ENCODE peak calls at places on chromosomes 2 and 18, in ten cellular contexts. One of them, this sample, is unnamed.

GRCh38 chr18:8661754-8662573 is 43.4 kb upstream of the MTCL1 start:
- DNase-seq in SJSA1: no peak
- DNase-seq in HCT116: no peak
- DNase-seq in A549: peak; percentile 14
- DNase-seq in MM.1S: peak; percentile 44
- DNase-seq in GM23338: peak; percentile 94
- DNase-seq in thyroid gland: no peak
- DNase-seq in heart right ventricle: no peak
- DNase-seq in Peyer's patch: no peak
- DNase-seq in brain microvascular endothelial cell: peak; percentile 48
- DNase-seq in this sample: no peak

GRCh38 chr2:169221745-169222369 is 140.5 kb downstream of the LRP2 start:
- DNase-seq in thyroid gland: no peak
- DNase-seq in GM23338: peak; percentile 71
- DNase-seq in brain microvascular endothelial cell: no peak
- DNase-seq in HCT116: peak; percentile 24
- DNase-seq in Peyer's patch: no peak
- DNase-seq in MM.1S: peak; percentile 30
- DNase-seq in heart right ventricle: no peak
- DNase-seq in SJSA1: no peak
- DNase-seq in A549: peak; percentile 21
- DNase-seq in this sample: no peak

GRCh38 chr2:169584005-169584877 is at the start of gene PPIG:
- DNase-seq in thyroid gland: peak; percentile 90
- DNase-seq in HCT116: peak; percentile 88
- DNase-seq in SJSA1: peak; percentile 90
- DNase-seq in MM.1S: peak; percentile 94
- DNase-seq in GM23338: peak; percentile 97
- DNase-seq in heart right ventricle: peak; percentile 91
- DNase-seq in brain microvascular endothelial cell: peak; percentile 84
- DNase-seq in A549: peak; percentile 95
- DNase-seq in Peyer's patch: peak; percentile 93
- DNase-seq in this sample: peak; percentile 85

GRCh38 chr2:172931256-172931894 is 144.3 kb upstream of the MAP3K20 start:
- DNase-seq in A549: peak; percentile 38
- DNase-seq in SJSA1: peak; percentile 49
- DNase-seq in GM23338: peak; percentile 64
- DNase-seq in Peyer's patch: no peak
- DNase-seq in MM.1S: no peak
- DNase-seq in HCT116: no peak
- DNase-seq in thyroid gland: no peak
- DNase-seq in brain microvascular endothelial cell: peak; percentile 54
- DNase-seq in heart right ventricle: peak; percentile 41
- DNase-seq in this sample: no peak

GRCh38 chr18:43919565-43919964 is 642.3 kb upstream of the SYT4 start:
- DNase-seq in GM23338: no peak
- DNase-seq in HCT116: no peak
- DNase-seq in Peyer's patch: no peak
- DNase-seq in MM.1S: no peak
- DNase-seq in heart right ventricle: no peak
- DNase-seq in SJSA1: no peak
- DNase-seq in A549: no peak
- DNase-seq in thyroid gland: no peak
- DNase-seq in brain microvascular endothelial cell: peak; percentile 16
- DNase-seq in this sample: no peak

GRCh38 chr2:207881902-207882301 is 112.2 kb upstream of the FZD5 start:
- DNase-seq in SJSA1: no peak
- DNase-seq in A549: no peak
- DNase-seq in MM.1S: no peak
- DNase-seq in GM23338: no peak
- DNase-seq in heart right ventricle: no peak
- DNase-seq in brain microvascular endothelial cell: no peak
- DNase-seq in HCT116: no peak
- DNase-seq in Peyer's patch: no peak
- DNase-seq in thyroid gland: no peak
- DNase-seq in this sample: no peak

GRCh38 chr2:89763581-89764485 is 1072.4 kb downstream of the RPIA start:
- DNase-seq in MM.1S: no peak
- DNase-seq in thyroid gland: no peak
- DNase-seq in SJSA1: peak; percentile 54
- DNase-seq in brain microvascular endothelial cell: no peak
- DNase-seq in heart right ventricle: no peak
- DNase-seq in GM23338: no peak
- DNase-seq in HCT116: no peak
- DNase-seq in A549: no peak
- DNase-seq in Peyer's patch: no peak
- DNase-seq in this sample: no peak

GRCh38 chr2:178074123-178075005 is 1.8 kb upstream of the PDE11A start:
- DNase-seq in brain microvascular endothelial cell: peak; percentile 11
- DNase-seq in heart right ventricle: no peak
- DNase-seq in A549: peak; percentile 4
- DNase-seq in GM23338: no peak
- DNase-seq in SJSA1: no peak
- DNase-seq in HCT116: no peak
- DNase-seq in Peyer's patch: no peak
- DNase-seq in MM.1S: no peak
- DNase-seq in thyroid gland: no peak
- DNase-seq in this sample: no peak

GRCh38 chr18:13112982-13113381 is 105.6 kb upstream of the LDLRAD4 start:
- DNase-seq in A549: peak; percentile 54
- DNase-seq in HCT116: peak; percentile 2
- DNase-seq in Peyer's patch: no peak
- DNase-seq in heart right ventricle: peak; percentile 80
- DNase-seq in thyroid gland: peak; percentile 65
- DNase-seq in SJSA1: no peak
- DNase-seq in MM.1S: no peak
- DNase-seq in GM23338: peak; percentile 85
- DNase-seq in brain microvascular endothelial cell: peak; percentile 58
- DNase-seq in this sample: peak; percentile 56

GRCh38 chr2:203360833-203361430 is 32.7 kb downstream of the ABI2 start:
- DNase-seq in heart right ventricle: peak; percentile 20
- DNase-seq in GM23338: peak; percentile 28
- DNase-seq in HCT116: no peak
- DNase-seq in A549: no peak
- DNase-seq in thyroid gland: no peak
- DNase-seq in brain microvascular endothelial cell: no peak
- DNase-seq in SJSA1: no peak
- DNase-seq in Peyer's patch: no peak
- DNase-seq in MM.1S: peak; percentile 22
- DNase-seq in this sample: no peak

GRCh38 chr18:48657446-48658120 is 118.8 kb downstream of the CTIF start:
- DNase-seq in HCT116: no peak
- DNase-seq in thyroid gland: no peak
- DNase-seq in MM.1S: no peak
- DNase-seq in A549: no peak
- DNase-seq in Peyer's patch: no peak
- DNase-seq in SJSA1: no peak
- DNase-seq in brain microvascular endothelial cell: peak; percentile 69
- DNase-seq in GM23338: no peak
- DNase-seq in heart right ventricle: no peak
- DNase-seq in this sample: no peak

GRCh38 chr18:57027190-57027708 is 119.6 kb upstream of the BOD1L2 start:
- DNase-seq in SJSA1: no peak
- DNase-seq in MM.1S: no peak
- DNase-seq in heart right ventricle: no peak
- DNase-seq in thyroid gland: no peak
- DNase-seq in A549: no peak
- DNase-seq in brain microvascular endothelial cell: no peak
- DNase-seq in HCT116: no peak
- DNase-seq in GM23338: no peak
- DNase-seq in Peyer's patch: no peak
- DNase-seq in this sample: no peak

GRCh38 chr2:127398239-127398590 is 10.4 kb upstream of the MAP3K2 start:
- DNase-seq in MM.1S: no peak
- DNase-seq in A549: peak; percentile 84
- DNase-seq in brain microvascular endothelial cell: peak; percentile 96
- DNase-seq in thyroid gland: peak; percentile 95
- DNase-seq in Peyer's patch: peak; percentile 39
- DNase-seq in GM23338: no peak
- DNase-seq in heart right ventricle: peak; percentile 85
- DNase-seq in HCT116: peak; percentile 81
- DNase-seq in SJSA1: peak; percentile 96
- DNase-seq in this sample: peak; percentile 37

GRCh38 chr2:161250864-161251436 is 57.3 kb upstream of the PSMD14 start:
- DNase-seq in thyroid gland: no peak
- DNase-seq in GM23338: peak; percentile 93
- DNase-seq in A549: peak; percentile 73
- DNase-seq in MM.1S: peak; percentile 66
- DNase-seq in brain microvascular endothelial cell: peak; percentile 27
- DNase-seq in heart right ventricle: no peak
- DNase-seq in HCT116: peak; percentile 69
- DNase-seq in Peyer's patch: no peak
- DNase-seq in SJSA1: no peak
- DNase-seq in this sample: no peak

GRCh38 chr18:24876266-24876665 is 415.8 kb downstream of the HRH4 start:
- DNase-seq in thyroid gland: no peak
- DNase-seq in heart right ventricle: no peak
- DNase-seq in HCT116: no peak
- DNase-seq in brain microvascular endothelial cell: no peak
- DNase-seq in MM.1S: no peak
- DNase-seq in GM23338: no peak
- DNase-seq in Peyer's patch: no peak
- DNase-seq in SJSA1: no peak
- DNase-seq in A549: no peak
- DNase-seq in this sample: no peak

GRCh38 chr2:231228223-231228622 is 29.8 kb downstream of the ARMC9 start:
- DNase-seq in brain microvascular endothelial cell: no peak
- DNase-seq in Peyer's patch: peak; percentile 82
- DNase-seq in heart right ventricle: no peak
- DNase-seq in thyroid gland: peak; percentile 71
- DNase-seq in SJSA1: no peak
- DNase-seq in A549: no peak
- DNase-seq in HCT116: no peak
- DNase-seq in GM23338: no peak
- DNase-seq in MM.1S: no peak
- DNase-seq in this sample: no peak
- H3K27ac ChIP-seq in brain microvascular endothelial cell: no peak overlapping the region
- H3K27ac ChIP-seq in Peyer's patch: peak overlapping the region; percentile 40
- H3K27ac ChIP-seq in heart right ventricle: no peak overlapping the region
- H3K27ac ChIP-seq in thyroid gland: no peak overlapping the region
- H3K27ac ChIP-seq in SJSA1: no peak overlapping the region
- H3K27ac ChIP-seq in A549: no peak overlapping the region
- H3K27ac ChIP-seq in HCT116: no peak overlapping the region
- H3K27ac ChIP-seq in GM23338: peak overlapping the region; percentile 51
- H3K27ac ChIP-seq in MM.1S: no peak overlapping the region
- H3K27ac ChIP-seq in this sample: no peak overlapping the region

DNA sequence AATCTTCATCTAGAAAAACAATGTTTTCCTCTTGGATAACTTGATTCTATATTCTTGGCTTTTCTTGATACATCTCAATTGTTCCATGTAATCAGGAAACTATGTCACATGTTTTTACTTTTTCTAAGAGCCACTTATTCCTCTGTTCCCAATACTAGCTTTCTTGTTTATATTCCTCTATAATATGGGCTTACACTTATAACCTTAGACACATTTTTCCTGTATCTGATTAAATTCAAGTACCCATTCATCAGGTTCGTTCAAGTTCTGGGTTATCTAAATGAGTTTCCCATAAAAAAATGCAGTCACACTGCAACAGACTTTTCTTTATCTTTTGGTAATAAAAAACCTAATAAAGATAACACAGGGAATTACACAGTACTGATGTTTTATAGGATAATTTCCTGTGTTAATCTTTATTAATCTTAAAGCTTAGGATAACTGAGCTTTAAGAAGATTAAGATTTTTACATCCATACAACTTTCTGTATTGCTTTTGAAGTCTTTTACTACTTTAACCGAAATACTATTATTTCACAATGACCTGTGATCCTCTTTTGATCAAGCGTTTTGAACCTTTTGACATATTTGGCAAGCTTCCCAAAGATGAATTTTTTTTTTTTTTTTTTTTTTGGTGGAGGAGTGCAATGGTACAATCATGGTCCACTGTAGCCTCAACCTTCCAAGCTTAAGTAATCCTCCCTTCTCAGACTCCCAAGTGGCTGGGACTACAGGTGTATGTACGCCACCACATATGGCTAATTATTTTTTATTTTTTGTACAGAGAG is 44.3 kb upstream of the C2orf66 start:
- DNase-seq in heart right ventricle: no peak
- DNase-seq in A549: no peak
- DNase-seq in SJSA1: no peak
- DNase-seq in brain microvascular endothelial cell: no peak
- DNase-seq in Peyer's patch: no peak
- DNase-seq in MM.1S: no peak
- DNase-seq in thyroid gland: no peak
- DNase-seq in GM23338: no peak
- DNase-seq in HCT116: no peak
- DNase-seq in this sample: no peak
- H3K27ac ChIP-seq in heart right ventricle: no peak overlapping the region
- H3K27ac ChIP-seq in A549: no peak overlapping the region
- H3K27ac ChIP-seq in SJSA1: no peak overlapping the region
- H3K27ac ChIP-seq in brain microvascular endothelial cell: no peak overlapping the region
- H3K27ac ChIP-seq in Peyer's patch: no peak overlapping the region
- H3K27ac ChIP-seq in MM.1S: no peak overlapping the region
- H3K27ac ChIP-seq in thyroid gland: no peak overlapping the region
- H3K27ac ChIP-seq in GM23338: no peak overlapping the region
- H3K27ac ChIP-seq in HCT116: no peak overlapping the region
- H3K27ac ChIP-seq in this sample: no peak overlapping the region

GRCh38 chr2:222448806-222449205 is 24.5 kb downstream of the SGPP2 start:
- DNase-seq in brain microvascular endothelial cell: no peak
- DNase-seq in GM23338: no peak
- DNase-seq in heart right ventricle: peak; percentile 47
- DNase-seq in Peyer's patch: no peak
- DNase-seq in thyroid gland: no peak
- DNase-seq in SJSA1: no peak
- DNase-seq in A549: no peak
- DNase-seq in MM.1S: no peak
- DNase-seq in HCT116: no peak
- DNase-seq in this sample: no peak
- H3K27ac ChIP-seq in brain microvascular endothelial cell: no peak overlapping the region
- H3K27ac ChIP-seq in GM23338: no peak overlapping the region
- H3K27ac ChIP-seq in heart right ventricle: peak overlapping the region; percentile 50
- H3K27ac ChIP-seq in Peyer's patch: no peak overlapping the region
- H3K27ac ChIP-seq in thyroid gland: no peak overlapping the region
- H3K27ac ChIP-seq in SJSA1: no peak overlapping the region
- H3K27ac ChIP-seq in A549: no peak overlapping the region
- H3K27ac ChIP-seq in MM.1S: no peak overlapping the region
- H3K27ac ChIP-seq in HCT116: no peak overlapping the region
- H3K27ac ChIP-seq in this sample: no peak overlapping the region

GRCh38 chr2:144606756-144607498 is 87.0 kb upstream of the ZEB2 start:
- DNase-seq in heart right ventricle: no peak
- DNase-seq in SJSA1: no peak
- DNase-seq in HCT116: no peak
- DNase-seq in MM.1S: no peak
- DNase-seq in thyroid gland: no peak
- DNase-seq in A549: no peak
- DNase-seq in brain microvascular endothelial cell: no peak
- DNase-seq in Peyer's patch: no peak
- DNase-seq in GM23338: no peak
- DNase-seq in this sample: no peak

GRCh38 chr2:144605232-144605631 is 85.3 kb upstream of the ZEB2 start:
- DNase-seq in thyroid gland: no peak
- DNase-seq in heart right ventricle: no peak
- DNase-seq in MM.1S: peak; percentile 6
- DNase-seq in HCT116: no peak
- DNase-seq in Peyer's patch: no peak
- DNase-seq in brain microvascular endothelial cell: no peak
- DNase-seq in A549: no peak
- DNase-seq in SJSA1: no peak
- DNase-seq in GM23338: no peak
- DNase-seq in this sample: no peak

GRCh38 chr2:144603334-144603733 is 83.4 kb upstream of the ZEB2 start:
- DNase-seq in brain microvascular endothelial cell: no peak
- DNase-seq in GM23338: no peak
- DNase-seq in thyroid gland: no peak
- DNase-seq in Peyer's patch: no peak
- DNase-seq in heart right ventricle: no peak
- DNase-seq in SJSA1: no peak
- DNase-seq in A549: no peak
- DNase-seq in MM.1S: no peak
- DNase-seq in HCT116: no peak
- DNase-seq in this sample: no peak

GRCh38 chr2:144607899-144608477 is 88.1 kb upstream of the ZEB2 start:
- DNase-seq in brain microvascular endothelial cell: peak; percentile 51
- DNase-seq in GM23338: no peak
- DNase-seq in A549: no peak
- DNase-seq in heart right ventricle: peak; percentile 25
- DNase-seq in SJSA1: no peak
- DNase-seq in Peyer's patch: peak; percentile 23
- DNase-seq in HCT116: no peak
- DNase-seq in thyroid gland: no peak
- DNase-seq in MM.1S: peak; percentile 12
- DNase-seq in this sample: peak; percentile 14
- H3K27ac ChIP-seq in brain microvascular endothelial cell: no peak overlapping the region
- H3K27ac ChIP-seq in GM23338: no peak overlapping the region
- H3K27ac ChIP-seq in A549: no peak overlapping the region
- H3K27ac ChIP-seq in heart right ventricle: peak overlapping the region; percentile 91
- H3K27ac ChIP-seq in SJSA1: no peak overlapping the region
- H3K27ac ChIP-seq in Peyer's patch: no peak overlapping the region
- H3K27ac ChIP-seq in HCT116: no peak overlapping the region
- H3K27ac ChIP-seq in thyroid gland: no peak overlapping the region
- H3K27ac ChIP-seq in MM.1S: no peak overlapping the region
- H3K27ac ChIP-seq in this sample: no peak overlapping the region